ENCODE peak calls at places on chromosomes 6 and 20, in five cellular contexts. C is cardiac muscle cell, P is upper lobe of right lung, M is upper lobe of left lung, H is lung. R is an unnamed sample.

GRCh38 chr6:166551797-166552495 is 34.5 kb downstream of the RAMACL start:
- DNase-seq in M (no peak), P (no peak), H (no peak), C (no peak), R (no peak)

GRCh38 chr20:62103508-62104233 is 18.6 kb upstream of the LSM14B start:
- DNase-seq in C (no peak), M (peak; percentile 73), H (no peak), P (no peak), R (no peak)

GRCh38 chr6:170159040-170159965 is 131.6 kb downstream of the DLL1 start:
- DNase-seq in M (peak; percentile 74), H (no peak), C (no peak), P (no peak), R (peak; percentile 59)

GRCh38 chr6:34425132-34425497 is 754 bp downstream of the RPS10 start:
- DNase-seq in P (no peak), C (no peak), M (no peak), H (no peak), R (no peak)

GRCh38 chr6:32583527-32583898 is 6.1 kb downstream of the HLA-DRB1 start:
- DNase-seq in P (no peak), M (no peak), C (no peak), H (no peak), R (no peak)

GRCh38 chr6:169046483-169047192 is 207.0 kb downstream of the THBS2 start:
- DNase-seq in P (peak; percentile 33), H (no peak), C (no peak), M (no peak), R (no peak)

GRCh38 chr6:145906144-145906543 is 58.0 kb downstream of the SHPRH start:
- DNase-seq in M (no peak), H (no peak), P (no peak), C (no peak), R (no peak)

GRCh38 chr6:87074051-87074711 is 20.7 kb downstream of the CGA start:
- DNase-seq in H (no peak), C (no peak), P (no peak), M (peak; percentile 24), R (no peak)

GRCh38 chr6:131894735-131895424 is 56.3 kb downstream of the CCN2 start:
- DNase-seq in P (no peak), C (no peak), M (no peak), H (no peak), R (no peak)

GRCh38 chr6:5541751-5542432 is 280.6 kb downstream of the FARS2 start:
- DNase-seq in C (peak; percentile 11), H (no peak), M (no peak), P (no peak), R (no peak)

GRCh38 chr6:67870321-67870720 is 764.8 kb upstream of the ADGRB3 start:
- DNase-seq in H (no peak), C (peak; percentile 18), P (no peak), M (no peak), R (no peak)

GRCh38 chr20:35008411-35009342 is 53.0 kb downstream of the MYH7B start:
- DNase-seq in M (no peak), H (no peak), C (no peak), P (peak; percentile 64), R (peak; percentile 33)

GRCh38 chr6:109790131-109790530 is 99.0 kb downstream of the FIG4 start:
- DNase-seq in P (no peak), H (no peak), M (no peak), C (peak; percentile 29), R (no peak)

GRCh38 chr6:141562801-141563763 is 569.6 kb upstream of the GJE1 start:
- DNase-seq in M (no peak), H (peak; percentile 54), C (peak; percentile 95), P (no peak), R (peak; percentile 68)

GRCh38 chr6:36917541-36918193 is 31.9 kb downstream of the C6orf89 start:
- DNase-seq in M (no peak), C (peak; percentile 41), H (peak; percentile 49), P (peak; percentile 68), R (peak; percentile 88)

GRCh38 chr6:31794294-31794865 is 1.2 kb downstream of the VARS1 start:
- DNase-seq in M (no peak), P (no peak), C (peak; percentile 52), H (no peak), R (no peak)

GRCh38 chr20:25493137-25493536 is 85.7 kb downstream of the GINS1 start:
- DNase-seq in M (no peak), C (no peak), P (no peak), H (no peak), R (no peak)

GRCh38 chr6:95249176-95249575 is 328.2 kb upstream of the MANEA start:
- DNase-seq in M (no peak), C (peak; percentile 74), P (no peak), H (no peak), R (no peak)

GRCh38 chr6:10149603-10150002 is 265.3 kb downstream of the TFAP2A start:
- DNase-seq in C (no peak), H (no peak), P (no peak), M (peak; percentile 32), R (no peak)

GRCh38 chr6:10794239-10794638 is 44.1 kb downstream of the MAK start:
- DNase-seq in C (no peak), P (no peak), M (no peak), H (no peak), R (no peak)

GRCh38 chr6:38033442-38033982 is 214.0 kb downstream of the ZFAND3 start:
- DNase-seq in C (no peak), H (no peak), P (no peak), M (no peak), R (no peak)

GRCh38 chr6:37303891-37304503 is 46.1 kb upstream of the TMEM217 start:
- DNase-seq in M (no peak), C (peak; percentile 61), P (no peak), H (no peak), R (no peak)

GRCh38 chr6:169370054-169370453 is 116.4 kb upstream of the THBS2 start:
- DNase-seq in M (peak; percentile 62), P (peak; percentile 57), C (peak; percentile 38), H (no peak), R (no peak)

GRCh38 chr20:44526129-44526528 is 4.3 kb upstream of the SERINC3 start:
- DNase-seq in M (no peak), P (no peak), C (peak; percentile 41), H (no peak), R (peak; percentile 49)

GRCh38 chr20:46243707-46244628 is 64.3 kb downstream of the CDH22 start:
- DNase-seq in H (no peak), C (peak; percentile 6), M (no peak), P (no peak), R (no peak)

GRCh38 chr6:159577564-159577963 is 115.5 kb downstream of the SOD2 start:
- DNase-seq in P (no peak), C (no peak), M (no peak), H (peak; percentile 39), R (no peak)

GRCh38 chr20:20463933-20464374 is 96.0 kb downstream of the INSM1 start:
- DNase-seq in P (no peak), M (no peak), H (no peak), C (peak; percentile 59), R (no peak)

GRCh38 chr20:44701116-44701865 is 13.9 kb upstream of the CCN5 start:
- DNase-seq in P (no peak), C (peak; percentile 57), M (peak; percentile 75), H (no peak), R (no peak)

GRCh38 chr6:35498407-35499045 is 1.6 kb upstream of the TEAD3 start:
- DNase-seq in M (no peak), P (no peak), H (no peak), C (no peak), R (no peak)

GRCh38 chr6:138953451-138953850 is 34.6 kb downstream of the REPS1 start:
- DNase-seq in H (no peak), M (no peak), P (no peak), C (peak; percentile 27), R (no peak)

GRCh38 chr6:69985180-69985579 is 118.8 kb downstream of the COL19A1 start:
- DNase-seq in C (no peak), P (no peak), H (no peak), M (no peak), R (no peak)

GRCh38 chr6:85506441-85507093 is 56.7 kb downstream of the NT5E start:
- DNase-seq in C (no peak), M (no peak), H (no peak), P (no peak), R (no peak)
- H3K36me3 ChIP-seq in C (peaks cover 28% of the 10 kb centered on the region), M (peaks cover under 1% of the 10 kb centered on the region), H (peaks cover 5% of the 10 kb centered on the region), P (peaks cover 44% of the 10 kb centered on the region), R (peaks cover 54% of the 10 kb centered on the region)

GRCh38 chr20:10665027-10665561 is 8.7 kb downstream of the JAG1 start:
- DNase-seq in P (no peak), C (no peak), M (no peak), H (no peak), R (no peak)
- H3K27ac ChIP-seq in P (no peak overlapping the region), C (peak overlapping the region; percentile 46), M (peak overlapping the region; percentile 15), H (no peak overlapping the region), R (peak overlapping the region; percentile 46)

GRCh38 chr20:22411568-22412450 is 172.6 kb downstream of the FOXA2 start:
- DNase-seq in H (peak; percentile 57), M (no peak), C (peak; percentile 97), P (no peak), R (peak; percentile 69)
- H3K4me1 ChIP-seq in H (no peaks in the 10 kb centered on the region), M (no peaks in the 10 kb centered on the region), C (no peaks in the 10 kb centered on the region), P (no peaks in the 10 kb centered on the region), R (no peaks in the 10 kb centered on the region)

DNA sequence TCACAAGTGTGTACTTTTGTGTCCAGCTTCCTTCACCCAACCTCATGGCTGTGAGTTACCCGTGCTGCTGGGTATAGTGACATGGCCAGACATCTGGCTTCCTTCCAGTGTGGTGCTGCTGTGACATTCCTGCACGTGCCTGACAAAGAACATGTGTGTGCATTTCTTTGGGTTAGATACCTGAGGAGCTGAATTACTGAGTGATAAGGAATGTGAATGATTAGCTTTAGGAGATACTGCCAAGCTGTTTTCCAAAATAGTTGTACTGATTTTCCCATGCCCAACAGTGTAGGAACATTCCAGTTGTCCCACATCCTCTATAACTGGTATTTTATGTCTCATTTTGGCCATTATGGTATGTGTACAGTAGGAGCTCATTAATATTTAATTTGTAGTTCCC is 132.5 kb downstream of the PREX1 start:
- DNase-seq in M (no peak), H (no peak), P (peak; percentile 16), C (no peak), R (no peak)
- H3K36me3 ChIP-seq in M (no peaks in the 10 kb centered on the region), H (no peaks in the 10 kb centered on the region), P (peaks cover 5% of the 10 kb centered on the region), C (no peaks in the 10 kb centered on the region), R (no peaks in the 10 kb centered on the region)

GRCh38 chr6:163186527-163186926 is 228.0 kb upstream of the QKI start:
- DNase-seq in H (no peak), C (no peak), P (no peak), M (no peak), R (no peak)
- H3K27ac ChIP-seq in H (no peak overlapping the region), C (no peak overlapping the region), P (no peak overlapping the region), M (no peak overlapping the region), R (no peak overlapping the region)

GRCh38 chr20:22579119-22579427 is 5.3 kb downstream of the FOXA2 start:
- DNase-seq in P (no peak), H (no peak), M (no peak), C (no peak), R (no peak)
- H3K4me1 ChIP-seq in P (no peaks in the 10 kb centered on the region), H (peaks cover 6% of the 10 kb centered on the region), M (peaks cover 12% of the 10 kb centered on the region), C (no peaks in the 10 kb centered on the region), R (peaks cover 35% of the 10 kb centered on the region)

DNA sequence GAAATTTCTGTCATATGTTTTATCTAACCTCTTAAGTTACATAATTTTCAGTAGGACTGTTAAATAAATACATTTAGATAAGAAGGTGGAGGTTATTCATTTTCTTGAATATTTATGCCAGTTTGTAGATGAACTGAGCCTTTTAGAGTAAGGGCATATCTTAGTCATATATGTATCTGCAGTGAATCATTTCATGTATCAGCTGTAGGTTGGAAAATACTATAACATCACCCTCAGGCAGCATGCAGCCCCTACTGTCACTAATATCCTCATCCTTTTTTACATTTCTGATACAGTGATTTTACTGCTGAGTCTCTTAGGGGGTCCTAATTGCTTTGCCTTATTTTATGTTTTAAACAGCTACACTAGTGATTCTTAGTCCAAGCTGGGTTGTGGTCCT is 19.5 kb upstream of the SUMO4 start:
- DNase-seq in P (no peak), C (no peak), H (no peak), M (no peak), R (no peak)
- H3K36me3 ChIP-seq in P (peaks cover 51% of the 10 kb centered on the region), C (peaks cover 50% of the 10 kb centered on the region), H (peaks cover 16% of the 10 kb centered on the region), M (peaks cover 11% of the 10 kb centered on the region), R (peaks cover 21% of the 10 kb centered on the region)